ENCODE peak calls at places on chromosomes 11 and 22, in nine cellular contexts. V is astrocyte of the cerebellum; X is HT-29; H is activated CD4-positive, alpha-beta T cell treated with anti-CD3 and anti-CD28 coated beads, Interleukin-2, amount 10 ng/mL, durations not matched to agents 7 days and 5 days; A is body of pancreas; Y is stimulated activated CD8-positive, alpha-beta memory T cell treated with anti-CD3 and anti-CD28 coated beads, Interleukin-2, amount 100 ng/mL, for 48 hours; G is HFF-Myc; L is stimulated activated CD4-positive, alpha-beta T cell treated with anti-CD3 and anti-CD28 coated beads, Interleukin-15, amount 100 ng/mL, for 24 hours; Z is naive thymus-derived CD8-positive, alpha-beta T cell. N is an unnamed sample.
A peak's percentile ranks its signal among the peaks of the same experiment; 100 is the strongest.

GRCh38 chr11:120034176-120034575 is 103.7 kb downstream of the TRIM29 start:
- DNase-seq in Y (no peak), V (no peak), L (no peak), H (no peak), Z (no peak), X (no peak), G (no peak), A (no peak), N (no peak)

GRCh38 chr22:46056169-46057041 is 79.4 kb upstream of the WNT7B start:
- DNase-seq in L (no peak), H (no peak), G (no peak), Z (no peak), X (peak; percentile 56), Y (no peak), A (peak; percentile 47), V (no peak), N (no peak)

GRCh38 chr11:30423886-30424285 is 101.0 kb downstream of the ARL14EP start:
- DNase-seq in X (no peak), H (no peak), G (no peak), V (no peak), L (no peak), Z (no peak), A (no peak), Y (no peak), N (no peak)

GRCh38 chr11:43907028-43907966 is 26.7 kb downstream of the ALKBH3 start:
- DNase-seq in X (no peak), Y (no peak), L (no peak), Z (no peak), H (no peak), A (no peak), G (no peak), V (no peak), N (no peak)

GRCh38 chr11:4751201-4751600 is 18.5 kb downstream of the OR51F1 start:
- DNase-seq in V (no peak), Z (no peak), A (no peak), X (no peak), H (no peak), L (no peak), Y (no peak), G (no peak), N (no peak)

GRCh38 chr22:20571531-20572007 is 64.2 kb downstream of the MED15 start:
- DNase-seq in A (peak; percentile 35), G (no peak), H (peak; percentile 60), V (no peak), Y (peak; percentile 67), L (peak; percentile 75), X (peak; percentile 26), Z (peak; percentile 61), N (peak; percentile 54)

GRCh38 chr11:95175969-95176368 is 55.0 kb downstream of the SESN3 start:
- DNase-seq in H (no peak), V (no peak), X (no peak), Z (no peak), L (no peak), Y (no peak), A (no peak), G (no peak), N (no peak)

GRCh38 chr11:43738600-43739409 is 58.3 kb downstream of the HSD17B12 start:
- DNase-seq in X (peak; percentile 17), L (no peak), Z (no peak), V (peak; percentile 63), H (no peak), Y (no peak), G (peak; percentile 62), A (peak; percentile 14), N (no peak)

GRCh38 chr11:105579111-105579510 is 30.8 kb upstream of the GRIA4 start:
- DNase-seq in A (no peak), H (no peak), Y (no peak), X (peak; percentile 29), Z (no peak), V (no peak), G (no peak), L (no peak), N (no peak)

GRCh38 chr22:27028093-27028492 is 370.7 kb downstream of the MIAT start:
- DNase-seq in A (no peak), L (no peak), G (no peak), V (no peak), Y (no peak), X (no peak), H (no peak), Z (no peak), N (no peak)

GRCh38 chr11:64341851-64342791 is 2.1 kb downstream of the CCDC88B start:
- DNase-seq in Y (peak; percentile 88), G (peak; percentile 27), A (peak; percentile 95), Z (peak; percentile 87), L (peak; percentile 92), V (peak; percentile 33), X (peak; percentile 93), H (peak; percentile 93), N (no peak)

GRCh38 chr22:31439805-31440204 is 40.4 kb downstream of the DRG1 start:
- DNase-seq in Z (no peak), A (no peak), G (no peak), V (no peak), X (no peak), L (no peak), H (no peak), Y (no peak), N (no peak)

GRCh38 chr11:97548280-97548679 is 1158.5 kb downstream of the JRKL start:
- DNase-seq in L (no peak), X (no peak), G (no peak), V (no peak), A (no peak), H (no peak), Z (no peak), Y (no peak), N (no peak)

GRCh38 chr22:26416670-26417270 is 12.3 kb upstream of the ASPHD2 start:
- DNase-seq in Z (no peak), L (no peak), Y (no peak), G (peak; percentile 37), X (no peak), V (peak; percentile 71), H (no peak), A (no peak), N (no peak)

GRCh38 chr11:105298630-105299029 is 159.1 kb upstream of the CARD18 start:
- DNase-seq in H (no peak), G (no peak), A (no peak), V (no peak), Z (no peak), X (no peak), L (no peak), Y (no peak), N (no peak)

GRCh38 chr11:1436468-1437030 is 46.8 kb downstream of the BRSK2 start:
- DNase-seq in V (no peak), G (no peak), H (no peak), Z (no peak), L (no peak), Y (no peak), X (no peak), A (no peak), N (no peak)

GRCh38 chr11:65503606-65503922 is 4.7 kb downstream of the MALAT1 start:
- DNase-seq in L (no peak), G (peak; percentile 19), V (no peak), Z (no peak), H (no peak), Y (no peak), X (no peak), A (no peak), N (no peak)

GRCh38 chr11:112024778-112025678 is at the start of gene DLAT:
- DNase-seq in A (peak; percentile 86), L (peak; percentile 93), G (peak; percentile 45), X (peak; percentile 97), V (peak; percentile 23), Z (peak; percentile 77), H (peak; percentile 89), Y (peak; percentile 77), N (peak; percentile 88)

GRCh38 chr22:46041642-46042041 is 64.7 kb upstream of the WNT7B start:
- DNase-seq in H (no peak), A (peak; percentile 35), G (no peak), Z (no peak), L (no peak), X (no peak), V (no peak), Y (no peak), N (no peak)

N was measured in DND-41.